ENCODE peak calls at places on chromosomes 5 and 9, in four cellular contexts. A is A549, O is HCT116, Q is K562. E is an unnamed sample.

GRCh38 chr5:78997090-78997489 is 12.0 kb upstream of the ARSB start:
- DNase-seq in A (no peak), O (no peak), Q (no peak), E (no peak)

GRCh38 chr9:129687391-129687790 is 21.9 kb downstream of the PRRX2 start:
- DNase-seq in A (peak; percentile 61), O (no peak), Q (no peak), E (no peak)

GRCh38 chr9:98564714-98565113 is 144.0 kb downstream of the GABBR2 start:
- DNase-seq in A (no peak), O (no peak), Q (no peak), E (no peak)

GRCh38 chr5:154278172-154278571 is 87.6 kb downstream of the GALNT10 start:
- DNase-seq in A (no peak), O (no peak), Q (no peak), E (no peak)

GRCh38 chr5:107466233-107466769 is 204.4 kb downstream of the EFNA5 start:
- DNase-seq in A (peak; percentile 66), O (no peak), Q (no peak), E (no peak)

GRCh38 chr5:30832519-30832918 is 361.0 kb upstream of the CDH6 start:
- DNase-seq in A (no peak), O (no peak), Q (no peak), E (no peak)

GRCh38 chr9:137710751-137711150 is 91.9 kb downstream of the EHMT1 start:
- DNase-seq in A (no peak), O (no peak), Q (no peak), E (no peak)

GRCh38 chr9:120383999-120384924 is 195.7 kb downstream of the CDK5RAP2 start:
- DNase-seq in A (no peak), O (no peak), Q (no peak), E (no peak)

GRCh38 chr9:89923961-89924504 is 319.2 kb downstream of the GADD45G start:
- DNase-seq in A (no peak), O (no peak), Q (no peak), E (peak; percentile 7)

GRCh38 chr5:131423056-131423455 is 159.2 kb downstream of the CDC42SE2 start:
- DNase-seq in A (peak; percentile 13), O (no peak), Q (no peak), E (peak; percentile 44)

GRCh38 chr9:123329329-123329955 is 26.6 kb upstream of the CRB2 start:
- DNase-seq in A (no peak), O (no peak), Q (peak; percentile 41), E (no peak)

GRCh38 chr5:158115468-158115867 is 256.5 kb upstream of the CLINT1 start:
- DNase-seq in A (no peak), O (no peak), Q (no peak), E (no peak)

GRCh38 chr5:123206618-123207320 is 117.7 kb downstream of the PRDM6 start:
- DNase-seq in A (no peak), O (no peak), Q (no peak), E (no peak)

DNA sequence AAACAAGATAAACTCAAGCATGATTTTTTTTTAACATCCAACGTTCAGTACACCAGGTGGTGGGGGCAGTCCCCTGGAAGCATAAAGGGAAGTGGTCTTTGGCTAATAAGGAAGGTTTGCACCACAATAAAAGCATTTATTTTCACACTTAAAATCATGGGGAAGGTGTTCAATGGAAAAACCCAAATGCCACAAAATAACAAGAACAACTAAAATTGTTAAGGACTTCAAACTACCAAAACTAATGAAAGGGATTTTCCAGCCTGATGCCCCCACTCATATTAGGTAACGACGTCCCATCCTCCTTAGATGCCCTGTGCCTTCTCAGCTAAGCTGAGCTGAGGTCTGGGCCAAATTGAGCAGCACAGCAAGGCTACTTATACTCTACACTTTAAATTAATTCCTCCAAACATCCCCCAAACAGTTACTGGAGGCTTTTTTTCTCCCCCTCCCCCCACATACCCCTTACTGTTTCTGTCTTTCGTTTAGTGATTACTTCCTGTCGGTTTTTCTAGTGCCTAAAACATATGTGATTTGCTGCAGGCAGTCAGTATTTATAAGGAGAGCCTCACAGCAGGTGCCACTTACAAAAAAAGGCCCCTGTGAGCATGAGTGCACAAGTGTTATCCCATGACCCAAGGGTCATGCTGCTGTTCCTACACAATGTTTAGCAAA is 259.7 kb upstream of the ZNF608 start:
- DNase-seq in A (no peak), O (no peak), Q (no peak), E (no peak)
- TF ChIP-seq MAX in A (no peak), O (no peak), Q (no peak), E (no peak)

GRCh38 chr9:113373676-113374392 is 3.0 kb downstream of the HDHD3 start:
- DNase-seq in A (no peak), O (no peak), Q (no peak), E (no peak)

GRCh38 chr9:113373255-113373654 is 3.5 kb downstream of the HDHD3 start:
- DNase-seq in A (no peak), O (no peak), Q (no peak), E (no peak)

GRCh38 chr9:113375057-113376023 is 1.4 kb downstream of the HDHD3 start:
- DNase-seq in A (peak; percentile 22), O (no peak), Q (no peak), E (no peak)

GRCh38 chr9:113380869-113381378 is 4.1 kb upstream of the HDHD3 start:
- DNase-seq in A (no peak), O (no peak), Q (no peak), E (peak; percentile 15)

DNA sequence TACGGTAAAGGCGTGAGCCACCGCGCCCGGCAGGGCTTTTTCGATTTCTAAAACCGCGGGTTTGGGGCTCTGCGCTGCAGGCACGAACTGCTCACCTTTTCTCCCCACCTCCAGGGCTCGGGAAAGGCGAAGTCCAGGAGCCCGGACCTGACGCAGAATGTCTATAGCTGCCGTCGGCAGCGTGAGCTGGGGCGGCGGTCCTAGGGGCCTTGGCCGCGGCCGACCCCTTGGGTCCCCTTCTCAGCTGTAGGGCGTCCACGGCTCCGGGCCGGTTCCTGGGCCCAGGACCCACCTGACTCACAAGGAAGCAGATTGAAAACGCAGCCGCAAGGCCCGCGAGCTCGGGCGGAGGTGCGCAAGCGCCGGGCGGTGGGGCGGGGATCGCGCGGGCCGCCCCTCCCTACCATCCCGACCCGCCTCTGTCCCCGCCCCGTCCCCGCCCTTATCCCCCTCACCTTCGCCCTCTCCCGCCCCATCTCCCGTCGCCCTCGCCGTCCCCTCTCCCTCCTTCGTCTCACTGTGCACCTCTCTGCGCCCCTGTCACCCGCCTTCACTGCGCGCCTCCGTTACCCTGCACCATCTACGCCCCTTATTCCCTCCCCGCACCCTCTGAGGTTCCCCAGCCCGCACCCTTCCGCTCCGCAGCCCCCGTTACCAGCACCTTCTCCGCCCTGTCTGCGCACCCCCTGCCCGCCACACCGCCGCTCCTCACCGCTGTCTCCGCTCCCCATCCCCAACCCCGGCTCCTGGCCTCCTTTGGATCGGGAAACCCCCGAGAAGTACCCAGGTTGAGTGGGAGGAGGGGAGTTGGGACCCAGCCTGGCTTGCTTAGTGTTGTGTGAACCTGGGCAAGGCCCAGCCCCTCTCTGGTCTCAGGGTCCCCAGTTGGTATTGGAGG is at the start of gene HDHD3:
- DNase-seq in A (peak; percentile 92), O (peak; percentile 48), Q (peak; percentile 95), E (peak; percentile 76)
- TF ChIP-seq POLR2A in A (peak; percentile 82), O (peak; percentile 49), Q (peak; percentile 81), E (peak; percentile 52)

DNA sequence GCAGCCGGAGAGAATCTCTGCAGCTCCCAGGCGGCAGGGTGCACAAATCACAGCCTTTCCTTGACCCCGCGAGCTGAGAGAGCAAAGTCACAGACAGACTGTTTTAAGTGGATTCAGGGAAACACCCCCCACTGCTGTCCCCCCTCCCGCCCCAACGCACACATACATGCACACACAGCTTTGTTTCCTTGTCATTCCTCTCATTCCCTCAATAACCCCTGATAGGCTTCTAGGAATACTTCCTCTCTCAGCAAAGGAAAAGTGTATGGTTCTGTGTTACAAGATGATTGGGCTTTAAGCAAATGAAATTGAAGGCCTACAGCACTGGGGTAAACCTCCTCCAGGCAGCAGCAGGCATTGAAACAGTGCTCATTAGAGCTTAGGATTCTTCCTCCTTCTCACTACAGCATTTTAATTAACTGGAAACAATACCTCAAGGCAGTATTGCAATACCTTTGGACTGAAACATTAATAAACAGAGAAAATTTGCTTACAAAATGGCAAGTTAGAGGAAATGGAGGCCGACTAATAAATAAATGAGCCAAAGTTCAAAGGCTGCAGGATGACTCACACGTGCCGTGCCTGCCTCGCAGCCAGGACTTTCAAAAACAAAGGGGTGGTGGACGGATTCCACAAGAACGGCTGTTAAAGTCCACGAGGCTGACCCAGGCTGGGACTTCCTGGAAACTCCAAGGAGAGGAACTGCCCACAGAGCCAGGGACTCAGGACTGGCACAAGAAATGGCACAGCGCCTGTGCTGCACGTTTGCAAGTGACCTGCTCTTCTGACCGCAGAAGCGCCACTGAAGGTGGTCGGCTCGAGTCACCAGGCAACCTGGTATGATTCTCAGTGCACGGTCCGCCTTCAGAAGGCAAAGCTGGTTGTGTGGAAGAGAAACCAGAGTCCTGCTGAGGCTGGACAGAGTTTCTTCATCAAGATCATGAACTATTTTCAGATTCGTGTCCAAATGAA is 236.2 kb downstream of the SYK start:
- DNase-seq in A (peak; percentile 40), O (peak; percentile 41), Q (no peak), E (peak; percentile 46)
- TF ChIP-seq MAX in A (peak; percentile 40), O (peak; percentile 84), Q (no peak), E (no peak)

GRCh38 chr9:114611516-114612271 is 603 bp downstream of the TMEM268 start:
- DNase-seq in A (peak; percentile 50), O (no peak), Q (peak; percentile 83), E (peak; percentile 90)
- TF ChIP-seq POLR2A in A (no peak), O (no peak), Q (no peak), E (peak; percentile 11)

E was measured in NB4.